ENCODE peak calls at places on chromosomes 12 and 14, in eight cellular contexts. G is pancreas, R is heart right ventricle, Z is GM20000, P is fibroblast of lung, C is foreskin fibroblast, S is astrocyte of the spinal cord, T is fibroblast of pulmonary artery. V is an unnamed sample.

GRCh38 chr12:118136559-118137003 is 657 bp downstream of the PEBP1 start:
- DNase-seq in G (peak), R (peak), Z (peak), P (peak), C (peak), S (peak), T (peak), V (peak)

GRCh38 chr12:47818701-47819543 is 781 bp downstream of the HDAC7 start:
- DNase-seq in G (peak), R (peak), Z (peak), P (no peak), C (peak), S (no peak), T (peak), V (no peak)

GRCh38 chr14:89773644-89774316 is 180.8 kb downstream of the EFCAB11 start:
- DNase-seq in G (no peak), R (peak), Z (peak), P (peak), C (peak), S (peak), T (peak), V (no peak)

GRCh38 chr12:93990832-93991748 is 157.3 kb upstream of the PLXNC1 start:
- DNase-seq in G (no peak), R (peak), Z (no peak), P (peak), C (peak), S (peak), T (peak), V (no peak)

GRCh38 chr12:45050751-45051489 is at the start of gene DBX2:
- DNase-seq in G (no peak), R (peak), Z (no peak), P (peak), C (peak), S (peak), T (no peak), V (no peak)

GRCh38 chr14:104149617-104150141 is 11.3 kb downstream of the KIF26A start:
- DNase-seq in G (peak), R (peak), Z (no peak), P (peak), C (no peak), S (peak), T (no peak), V (no peak)

GRCh38 chr14:101233861-101234587 is 327.3 kb upstream of the DIO3 start:
- DNase-seq in G (no peak), R (no peak), Z (no peak), P (no peak), C (no peak), S (no peak), T (no peak), V (peak)

GRCh38 chr14:58807271-58807670 is 169.5 kb downstream of the DACT1 start:
- DNase-seq in G (no peak), R (no peak), Z (no peak), P (no peak), C (no peak), S (no peak), T (peak), V (no peak)

GRCh38 chr12:115088328-115088994 is 404.5 kb upstream of the TBX3 start:
- DNase-seq in G (peak), R (peak), Z (no peak), P (no peak), C (peak), S (no peak), T (no peak), V (no peak)

GRCh38 chr12:1688086-1688710 is 2.7 kb upstream of the ADIPOR2 start:
- DNase-seq in G (no peak), R (no peak), Z (no peak), P (no peak), C (peak), S (no peak), T (no peak), V (no peak)

GRCh38 chr12:94510128-94510527 is 50.5 kb upstream of the CEP83 start:
- DNase-seq in G (no peak), R (no peak), Z (no peak), P (no peak), C (no peak), S (no peak), T (no peak), V (no peak)

GRCh38 chr14:100290607-100291304 is 15.5 kb downstream of the SLC25A29 start:
- DNase-seq in G (no peak), R (no peak), Z (no peak), P (no peak), C (no peak), S (no peak), T (no peak), V (peak)

GRCh38 chr12:51421266-51421884 is 3.3 kb upstream of the SLC4A8 start:
- DNase-seq in G (peak), R (no peak), Z (peak), P (peak), C (peak), S (peak), T (peak), V (no peak)

GRCh38 chr12:131287015-131287937 is 333.6 kb downstream of the ADGRD1 start:
- DNase-seq in G (no peak), R (no peak), Z (no peak), P (no peak), C (no peak), S (no peak), T (no peak), V (no peak)

GRCh38 chr12:48189331-48190125 is 6.1 kb downstream of the CCDC184 start:
- DNase-seq in G (peak), R (no peak), Z (peak), P (peak), C (peak), S (peak), T (peak), V (no peak)

GRCh38 chr12:110230655-110231054 is 50.4 kb upstream of the ATP2A2 start:
- DNase-seq in G (no peak), R (no peak), Z (no peak), P (no peak), C (no peak), S (no peak), T (no peak), V (no peak)
- TF ChIP-seq CTCF in G (no peak), R (no peak), Z (no peak), P (no peak), C (no peak), S (no peak), T (no peak), V (no peak)

GRCh38 chr14:23641180-23641914 is 5.2 kb downstream of the DHRS2 start:
- DNase-seq in G (no peak), R (no peak), Z (no peak), P (no peak), C (no peak), S (no peak), T (no peak), V (no peak)

GRCh38 chr14:23639891-23640523 is 3.8 kb downstream of the DHRS2 start:
- DNase-seq in G (no peak), R (no peak), Z (no peak), P (no peak), C (peak), S (no peak), T (no peak), V (peak)

GRCh38 chr14:23643533-23644194 is 7.5 kb downstream of the DHRS2 start:
- DNase-seq in G (no peak), R (no peak), Z (no peak), P (no peak), C (no peak), S (no peak), T (no peak), V (no peak)

GRCh38 chr14:23640524-23641141 is 4.5 kb downstream of the DHRS2 start:
- DNase-seq in G (no peak), R (peak), Z (no peak), P (peak), C (peak), S (peak), T (peak), V (no peak)

GRCh38 chr14:23641915-23642588 is 5.9 kb downstream of the DHRS2 start:
- DNase-seq in G (no peak), R (no peak), Z (no peak), P (no peak), C (no peak), S (no peak), T (no peak), V (no peak)
- TF ChIP-seq CTCF in G (no peak), R (no peak), Z (no peak), P (no peak), C (no peak), S (no peak), T (no peak), V (no peak)

GRCh38 chr14:23895480-23895879 is 58.1 kb upstream of the DHRS4 start:
- DNase-seq in G (no peak), R (no peak), Z (no peak), P (no peak), C (no peak), S (no peak), T (peak), V (no peak)
- TF ChIP-seq CTCF in G (no peak), R (no peak), Z (no peak), P (peak), C (no peak), S (no peak), T (peak), V (no peak)

DNA sequence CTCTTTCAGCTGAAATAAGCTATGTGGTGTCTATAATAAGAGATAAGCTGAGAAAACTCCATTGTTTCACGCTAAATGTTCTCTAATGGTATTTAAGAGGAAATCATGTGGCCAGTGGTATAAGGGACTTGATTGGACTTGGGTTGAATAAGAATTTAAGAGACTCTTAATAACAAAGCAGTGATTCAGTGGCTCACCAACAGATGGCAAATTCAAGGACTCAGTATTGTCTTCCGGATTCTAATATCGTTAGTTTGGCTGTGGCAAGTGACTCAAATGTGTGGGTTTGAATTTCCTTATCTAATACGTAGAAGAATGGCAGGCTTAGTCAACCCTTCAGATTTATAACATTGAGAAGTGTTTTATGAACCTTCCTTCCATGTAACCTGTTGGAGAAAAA is 49.1 kb upstream of the KCNH3 start:
- DNase-seq in G (no peak), R (no peak), Z (no peak), P (peak), C (peak), S (peak), T (peak), V (no peak)
- TF ChIP-seq CTCF in G (no peak), R (no peak), Z (no peak), P (peak), C (no peak), S (peak), T (peak), V (no peak)

DNA sequence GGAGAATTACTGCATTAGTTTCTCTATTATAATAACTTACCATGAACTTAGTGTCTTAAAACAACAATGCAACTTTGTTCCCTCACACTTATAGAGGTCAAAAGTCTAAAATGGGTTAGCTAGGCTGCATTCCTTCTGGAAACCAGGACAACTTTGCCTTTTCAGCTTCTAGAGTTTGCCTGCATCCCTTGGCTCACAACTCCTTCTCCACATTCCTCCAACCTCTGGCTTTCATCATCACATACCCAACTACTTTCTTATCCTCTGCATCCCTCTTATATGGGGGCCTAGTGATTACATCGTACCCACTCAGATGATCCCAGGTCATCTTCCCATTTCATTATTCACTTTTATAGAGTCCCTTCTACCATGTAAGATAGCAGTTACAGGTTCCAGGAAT is 251.1 kb downstream of the C12orf50 start:
- DNase-seq in G (no peak), R (no peak), Z (no peak), P (no peak), C (no peak), S (no peak), T (no peak), V (no peak)
- TF ChIP-seq CTCF in G (no peak), R (no peak), Z (no peak), P (no peak), C (no peak), S (no peak), T (no peak), V (no peak)

GRCh38 chr12:14892726-14893442 is 7.2 kb upstream of the MGP start:
- DNase-seq in G (no peak), R (no peak), Z (no peak), P (no peak), C (peak), S (peak), T (peak), V (no peak)
- TF ChIP-seq CTCF in G (no peak), R (no peak), Z (no peak), P (no peak), C (no peak), S (peak), T (peak), V (no peak)

V was measured in coronary artery.